ENCODE peak calls at places on chromosome 14, in five cellular contexts. R is breast epithelium, M is cardiac muscle cell, L is pancreas, J is mucosa of descending colon. F is an unnamed sample.

GRCh38 chr14:27040552-27040951 is 442.7 kb upstream of the NOVA1 start:
- DNase-seq in R (no peak), M (no peak), L (no peak), J (no peak), F (no peak)

GRCh38 chr14:104202259-104203070 is 64.1 kb downstream of the KIF26A start:
- DNase-seq in R (no peak), M (no peak), L (peak), J (peak), F (no peak)

GRCh38 chr14:72574687-72575086 is 319.2 kb downstream of the DPF3 start:
- DNase-seq in R (no peak), M (no peak), L (no peak), J (no peak), F (no peak)

GRCh38 chr14:102235275-102235897 is 69.6 kb downstream of the MOK start:
- DNase-seq in R (peak), M (peak), L (peak), J (peak), F (peak)

GRCh38 chr14:90275820-90276219 is 19.5 kb downstream of the PSMC1 start:
- DNase-seq in R (no peak), M (peak), L (no peak), J (no peak), F (no peak)

GRCh38 chr14:38098074-38098846 is 109.4 kb upstream of the SSTR1 start:
- DNase-seq in R (no peak), M (peak), L (no peak), J (no peak), F (no peak)

GRCh38 chr14:28754209-28754985 is 12.2 kb upstream of the FOXG1 start:
- DNase-seq in R (no peak), M (peak), L (no peak), J (no peak), F (peak)

GRCh38 chr14:93014038-93015023 is 91.4 kb downstream of the CHGA start:
- DNase-seq in R (no peak), M (no peak), L (peak), J (no peak), F (no peak)

GRCh38 chr14:70754989-70755388 is 54.3 kb downstream of the MAP3K9 start:
- DNase-seq in R (peak), M (peak), L (peak), J (no peak), F (no peak)

GRCh38 chr14:104935026-104935650 is 10.5 kb downstream of the PLD4 start:
- DNase-seq in R (peak), M (no peak), L (peak), J (peak), F (no peak)

GRCh38 chr14:51726166-51726899 is 74.6 kb downstream of the FRMD6 start:
- DNase-seq in R (no peak), M (peak), L (no peak), J (no peak), F (no peak)

GRCh38 chr14:61229475-61229888 is 51.7 kb downstream of the TMEM30B start:
- DNase-seq in R (no peak), M (no peak), L (no peak), J (no peak), F (no peak)

GRCh38 chr14:56687123-56687522 is 107.5 kb downstream of the TMEM260 start:
- DNase-seq in R (no peak), M (no peak), L (no peak), J (no peak), F (no peak)

GRCh38 chr14:50067723-50068495 is 48.5 kb downstream of the VCPKMT start:
- DNase-seq in R (no peak), M (peak), L (peak), J (no peak), F (no peak)

GRCh38 chr14:76219873-76220272 is 68.2 kb downstream of the GPATCH2L start:
- DNase-seq in R (no peak), M (no peak), L (no peak), J (no peak), F (no peak)

GRCh38 chr14:103141117-103141796 is 18.0 kb downstream of the TNFAIP2 start:
- DNase-seq in R (no peak), M (peak), L (peak), J (no peak), F (no peak)

GRCh38 chr14:63178912-63179311 is 25.3 kb upstream of the RHOJ start:
- DNase-seq in R (peak), M (peak), L (no peak), J (no peak), F (no peak)

GRCh38 chr14:57837267-57837666 is 28.6 kb downstream of the SLC35F4 start:
- DNase-seq in R (no peak), M (no peak), L (no peak), J (no peak), F (no peak)
- TF ChIP-seq CTCF in R (no peak), M (no peak), L (no peak), J (no peak), F (peak)

GRCh38 chr14:58638231-58639205 is 756 bp downstream of the DACT1 start:
- DNase-seq in R (no peak), M (peak), L (peak), J (peak), F (no peak)

GRCh38 chr14:58640959-58641358 is 3.2 kb downstream of the DACT1 start:
- DNase-seq in R (no peak), M (no peak), L (no peak), J (no peak), F (no peak)

GRCh38 chr14:58637391-58638230 is at the start of gene DACT1:
- DNase-seq in R (peak), M (peak), L (peak), J (peak), F (no peak)

GRCh38 chr14:58641509-58641908 is 3.7 kb downstream of the DACT1 start:
- DNase-seq in R (no peak), M (no peak), L (no peak), J (no peak), F (no peak)

DNA sequence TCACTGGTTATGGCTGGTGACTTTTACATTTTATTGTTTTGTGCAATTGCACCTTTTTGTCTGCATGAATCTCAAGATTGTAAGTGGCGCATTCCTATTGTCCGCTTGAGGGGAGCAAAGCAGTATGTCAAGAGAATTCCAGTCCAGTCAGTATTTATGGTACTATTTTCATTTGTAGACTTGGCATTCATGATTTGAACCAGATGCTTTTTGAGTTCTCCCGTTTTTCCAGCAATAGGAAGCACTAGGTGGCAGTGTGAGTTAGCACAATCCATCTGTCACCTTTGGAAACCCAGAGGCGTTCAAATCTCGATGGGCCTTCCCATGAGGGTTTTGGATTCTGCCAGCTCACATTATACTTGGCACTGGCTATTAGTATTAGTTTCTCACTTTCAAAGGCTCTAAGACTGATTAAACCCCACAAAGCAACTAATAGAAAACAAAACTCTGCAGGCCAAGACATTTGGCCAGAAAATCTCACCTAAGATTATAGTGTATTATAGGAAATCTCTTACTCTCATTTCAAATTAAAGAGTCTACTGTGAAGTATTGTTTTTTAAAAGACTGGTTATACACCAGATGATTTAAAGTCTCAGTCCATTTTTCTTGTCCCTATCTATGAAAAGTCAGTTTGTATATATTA is 2.2 kb downstream of the DACT1 start:
- DNase-seq in R (no peak), M (peak), L (no peak), J (no peak), F (no peak)
- H3K4me3 ChIP-seq in R (no peak), M (peak), L (peak), J (no peak), F (no peak)

DNA sequence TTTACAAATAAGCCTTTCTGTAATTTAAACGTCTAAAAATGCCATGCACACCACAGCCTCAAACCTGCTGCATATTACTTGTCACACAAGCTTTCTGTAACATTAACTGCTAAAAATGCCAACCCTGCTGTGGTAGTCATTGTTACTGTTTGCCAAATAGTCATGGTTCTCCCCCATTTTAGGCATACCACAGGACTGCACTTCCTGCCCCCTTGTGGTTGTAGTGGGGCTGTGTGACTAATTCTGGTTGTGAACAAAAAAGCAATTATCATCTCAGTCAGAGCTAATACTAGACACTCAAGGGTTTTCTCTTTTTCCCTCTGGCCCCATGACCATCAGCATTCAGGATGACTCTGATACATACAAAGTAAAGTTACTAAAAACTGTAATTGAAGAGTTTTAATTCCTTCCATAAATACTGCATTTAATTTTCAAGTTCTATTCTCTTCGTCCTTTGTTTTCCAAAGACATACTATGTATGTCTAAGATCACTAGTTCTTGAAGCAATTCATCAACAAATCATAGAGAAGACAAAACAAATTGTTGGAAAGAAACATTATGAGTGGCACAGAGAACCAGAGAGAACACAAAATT is 5.7 kb upstream of the SLC35F4 start:
- DNase-seq in R (no peak), M (peak), L (no peak), J (no peak), F (peak)
- TF ChIP-seq CTCF in R (no peak), M (peak), L (peak), J (no peak), F (peak)

GRCh38 chr14:99616832-99617488 is 13.0 kb upstream of the CCDC85C start:
- DNase-seq in R (no peak), M (no peak), L (no peak), J (no peak), F (no peak)
- H3K4me3 ChIP-seq in R (no peak), M (no peak), L (no peak), J (no peak), F (no peak)

GRCh38 chr14:95463173-95463901 is 53.1 kb downstream of the SYNE3 start:
- DNase-seq in R (no peak), M (no peak), L (no peak), J (peak), F (no peak)
- TF ChIP-seq CTCF in R (no peak), M (no peak), L (no peak), J (no peak), F (no peak)

GRCh38 chr14:91398192-91398591 is 19.4 kb downstream of the CCDC88C start:
- DNase-seq in R (no peak), M (no peak), L (no peak), J (no peak), F (no peak)
- H3K4me3 ChIP-seq in R (no peak), M (no peak), L (no peak), J (no peak), F (peak)

GRCh38 chr14:23483216-23483854 is 13.8 kb downstream of the NGDN start:
- DNase-seq in R (no peak), M (peak), L (no peak), J (no peak), F (no peak)
- TF ChIP-seq CTCF in R (no peak), M (peak), L (no peak), J (no peak), F (peak)

GRCh38 chr14:21020977-21021545 is 3.8 kb downstream of the NDRG2 start:
- DNase-seq in R (no peak), M (no peak), L (no peak), J (no peak), F (no peak)

GRCh38 chr14:21023817-21024667 is 819 bp downstream of the NDRG2 start:
- DNase-seq in R (no peak), M (no peak), L (no peak), J (peak), F (no peak)

GRCh38 chr14:21022686-21023085 is 2.2 kb downstream of the NDRG2 start:
- DNase-seq in R (no peak), M (no peak), L (no peak), J (no peak), F (no peak)

GRCh38 chr14:21024668-21025373 is at the start of gene NDRG2:
- DNase-seq in R (peak), M (peak), L (peak), J (peak), F (no peak)

GRCh38 chr14:21023174-21023573 is 1.7 kb downstream of the NDRG2 start:
- DNase-seq in R (no peak), M (no peak), L (no peak), J (no peak), F (no peak)
- H3K4me3 ChIP-seq in R (peak), M (peak), L (peak), J (no peak), F (no peak)

DNA sequence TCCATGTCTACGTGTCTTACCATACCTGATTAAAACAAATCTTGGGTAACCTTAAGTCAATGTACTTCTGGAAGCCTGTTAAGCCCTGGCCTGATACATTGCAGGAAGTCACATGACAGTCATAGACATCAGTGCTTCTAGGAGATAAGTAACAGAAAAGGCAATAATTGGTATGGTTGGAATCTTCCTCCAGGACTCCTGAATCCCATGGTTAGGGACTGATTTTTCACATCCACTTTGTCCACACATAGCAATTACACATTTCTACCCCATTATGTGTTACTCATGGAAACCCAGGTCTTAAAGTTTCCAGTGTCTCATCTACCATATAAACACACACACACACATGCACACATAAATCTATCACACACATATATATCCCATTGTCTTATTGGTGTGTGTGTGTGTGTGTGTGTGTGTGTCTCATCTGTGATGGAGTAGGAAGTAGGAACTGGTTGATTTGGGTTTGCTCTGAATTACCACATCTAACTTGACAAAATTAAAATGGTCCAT is 525.3 kb downstream of the FUT8 start:
- DNase-seq in R (no peak), M (no peak), L (no peak), J (no peak), F (no peak)
- TF ChIP-seq CTCF in R (no peak), M (no peak), L (no peak), J (no peak), F (no peak)

GRCh38 chr14:64542839-64543207 is 2.3 kb downstream of the HSPA2 start:
- DNase-seq in R (no peak), M (no peak), L (no peak), J (no peak), F (no peak)
- H3K4me3 ChIP-seq in R (peak), M (no peak), L (peak), J (no peak), F (no peak)

F was measured in GM12864.